ENCODE peak calls at places on chromosome 3, in five cellular contexts. One of them, this sample, is unnamed.

GRCh38 chr3:127629462-127630403 is 748 bp downstream of the PODXL2 start:
- DNase-seq in right atrium auricular region: no peak
- DNase-seq in brain microvascular endothelial cell: no peak
- DNase-seq in OCI-LY7: peak; percentile 80
- DNase-seq in GM12864: peak; percentile 36
- DNase-seq in this sample: no peak

GRCh38 chr3:125107384-125107783 is 51.6 kb upstream of the HEG1 start:
- DNase-seq in right atrium auricular region: no peak
- DNase-seq in brain microvascular endothelial cell: no peak
- DNase-seq in OCI-LY7: no peak
- DNase-seq in GM12864: no peak
- DNase-seq in this sample: no peak

GRCh38 chr3:89145995-89146394 is 38.6 kb downstream of the EPHA3 start:
- DNase-seq in right atrium auricular region: no peak
- DNase-seq in brain microvascular endothelial cell: peak; percentile 97
- DNase-seq in OCI-LY7: no peak
- DNase-seq in GM12864: no peak
- DNase-seq in this sample: no peak

GRCh38 chr3:8490079-8490552 is 11.5 kb upstream of the LMCD1 start:
- DNase-seq in right atrium auricular region: no peak
- DNase-seq in brain microvascular endothelial cell: peak; percentile 94
- DNase-seq in OCI-LY7: no peak
- DNase-seq in GM12864: no peak
- DNase-seq in this sample: no peak

GRCh38 chr3:177860236-177860635 is 663.0 kb upstream of the TBL1XR1 start:
- DNase-seq in right atrium auricular region: no peak
- DNase-seq in brain microvascular endothelial cell: no peak
- DNase-seq in OCI-LY7: no peak
- DNase-seq in GM12864: no peak
- DNase-seq in this sample: no peak

GRCh38 chr3:177350051-177350565 is 152.8 kb upstream of the TBL1XR1 start:
- DNase-seq in right atrium auricular region: no peak
- DNase-seq in brain microvascular endothelial cell: no peak
- DNase-seq in OCI-LY7: no peak
- DNase-seq in GM12864: no peak
- DNase-seq in this sample: no peak

GRCh38 chr3:197501496-197501878 is 54.3 kb downstream of the BDH1 start:
- DNase-seq in right atrium auricular region: no peak
- DNase-seq in brain microvascular endothelial cell: no peak
- DNase-seq in OCI-LY7: peak; percentile 49
- DNase-seq in GM12864: peak; percentile 30
- DNase-seq in this sample: no peak

GRCh38 chr3:172080503-172080902 is 41.1 kb downstream of the FNDC3B start:
- DNase-seq in right atrium auricular region: no peak
- DNase-seq in brain microvascular endothelial cell: no peak
- DNase-seq in OCI-LY7: no peak
- DNase-seq in GM12864: no peak
- DNase-seq in this sample: no peak

GRCh38 chr3:50525987-50526386 is 22.6 kb upstream of the CACNA2D2 start:
- DNase-seq in right atrium auricular region: no peak
- DNase-seq in brain microvascular endothelial cell: peak; percentile 32
- DNase-seq in OCI-LY7: peak; percentile 34
- DNase-seq in GM12864: no peak
- DNase-seq in this sample: peak; percentile 72

GRCh38 chr3:61894988-61895935 is 333.9 kb downstream of the PTPRG start:
- DNase-seq in right atrium auricular region: peak; percentile 81
- DNase-seq in brain microvascular endothelial cell: peak; percentile 86
- DNase-seq in OCI-LY7: peak; percentile 59
- DNase-seq in GM12864: peak; percentile 85
- DNase-seq in this sample: peak; percentile 73

GRCh38 chr3:127207727-127208482 is 15.0 kb downstream of the PRR23E start:
- DNase-seq in right atrium auricular region: peak; percentile 51
- DNase-seq in brain microvascular endothelial cell: no peak
- DNase-seq in OCI-LY7: no peak
- DNase-seq in GM12864: no peak
- DNase-seq in this sample: peak; percentile 11

GRCh38 chr3:19229086-19229485 is 80.8 kb downstream of the KCNH8 start:
- DNase-seq in right atrium auricular region: no peak
- DNase-seq in brain microvascular endothelial cell: no peak
- DNase-seq in OCI-LY7: peak; percentile 16
- DNase-seq in GM12864: no peak
- DNase-seq in this sample: no peak

GRCh38 chr3:16917256-16917935 is 32.6 kb downstream of the PLCL2 start:
- DNase-seq in right atrium auricular region: no peak
- DNase-seq in brain microvascular endothelial cell: peak; percentile 52
- DNase-seq in OCI-LY7: no peak
- DNase-seq in GM12864: no peak
- DNase-seq in this sample: no peak

GRCh38 chr3:128236667-128237066 is 83.4 kb downstream of the EEFSEC start:
- DNase-seq in right atrium auricular region: no peak
- DNase-seq in brain microvascular endothelial cell: no peak
- DNase-seq in OCI-LY7: no peak
- DNase-seq in GM12864: no peak
- DNase-seq in this sample: no peak

GRCh38 chr3:156483426-156483825 is 71.5 kb downstream of the SSR3 start:
- DNase-seq in right atrium auricular region: no peak
- DNase-seq in brain microvascular endothelial cell: peak; percentile 76
- DNase-seq in OCI-LY7: peak; percentile 42
- DNase-seq in GM12864: peak; percentile 82
- DNase-seq in this sample: peak; percentile 33

GRCh38 chr3:122691195-122691594 is 10.6 kb downstream of the PARP14 start:
- DNase-seq in right atrium auricular region: no peak
- DNase-seq in brain microvascular endothelial cell: peak; percentile 76
- DNase-seq in OCI-LY7: no peak
- DNase-seq in GM12864: no peak
- DNase-seq in this sample: peak; percentile 28

GRCh38 chr3:192914873-192915272 is 2.8 kb downstream of the MB21D2 start:
- DNase-seq in right atrium auricular region: no peak
- DNase-seq in brain microvascular endothelial cell: no peak
- DNase-seq in OCI-LY7: no peak
- DNase-seq in GM12864: no peak
- DNase-seq in this sample: no peak

GRCh38 chr3:192916455-192917257 is 1.0 kb downstream of the MB21D2 start:
- DNase-seq in right atrium auricular region: peak; percentile 87
- DNase-seq in brain microvascular endothelial cell: peak; percentile 51
- DNase-seq in OCI-LY7: no peak
- DNase-seq in GM12864: no peak
- DNase-seq in this sample: peak; percentile 52

GRCh38 chr3:192913540-192913939 is 4.1 kb downstream of the MB21D2 start:
- DNase-seq in right atrium auricular region: no peak
- DNase-seq in brain microvascular endothelial cell: no peak
- DNase-seq in OCI-LY7: no peak
- DNase-seq in GM12864: no peak
- DNase-seq in this sample: no peak

GRCh38 chr3:192915724-192916123 is 1.9 kb downstream of the MB21D2 start:
- DNase-seq in right atrium auricular region: no peak
- DNase-seq in brain microvascular endothelial cell: no peak
- DNase-seq in OCI-LY7: no peak
- DNase-seq in GM12864: no peak
- DNase-seq in this sample: no peak

DNA sequence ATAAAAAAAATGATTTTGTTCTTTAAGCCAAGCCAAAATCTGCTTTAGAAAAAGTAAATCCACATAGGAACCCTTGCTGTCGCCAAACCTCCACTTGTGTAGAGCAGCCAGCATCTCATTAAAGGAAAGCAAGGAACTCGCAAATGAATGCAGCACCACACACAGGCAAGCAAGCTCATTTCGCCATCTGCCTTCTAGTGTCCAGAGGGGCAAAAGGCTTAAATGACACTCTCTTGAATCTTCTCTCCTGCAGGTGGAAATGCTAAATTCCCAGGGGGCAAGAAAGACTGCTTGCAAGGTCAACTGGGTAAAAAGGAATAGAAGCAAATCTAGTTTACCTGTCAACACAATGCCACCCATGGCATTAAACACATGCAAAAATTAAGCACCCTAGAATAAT is 2.4 kb downstream of the MB21D2 start:
- DNase-seq in right atrium auricular region: no peak
- DNase-seq in brain microvascular endothelial cell: peak; percentile 53
- DNase-seq in OCI-LY7: peak; percentile 3
- DNase-seq in GM12864: no peak
- DNase-seq in this sample: peak; percentile 35
- TF ChIP-seq CTCF in right atrium auricular region: no peak
- TF ChIP-seq CTCF in brain microvascular endothelial cell: peak; percentile 53
- TF ChIP-seq CTCF in OCI-LY7: no peak
- TF ChIP-seq CTCF in GM12864: peak; percentile 46
- TF ChIP-seq CTCF in this sample: peak; percentile 65

GRCh38 chr3:65024148-65024547 is 336.3 kb upstream of the ADAMTS9 start:
- DNase-seq in right atrium auricular region: no peak
- DNase-seq in brain microvascular endothelial cell: no peak
- DNase-seq in OCI-LY7: no peak
- DNase-seq in GM12864: no peak
- DNase-seq in this sample: no peak
- TF ChIP-seq CTCF in right atrium auricular region: no peak
- TF ChIP-seq CTCF in brain microvascular endothelial cell: peak; percentile 13
- TF ChIP-seq CTCF in OCI-LY7: no peak
- TF ChIP-seq CTCF in GM12864: no peak
- TF ChIP-seq CTCF in this sample: no peak

DNA sequence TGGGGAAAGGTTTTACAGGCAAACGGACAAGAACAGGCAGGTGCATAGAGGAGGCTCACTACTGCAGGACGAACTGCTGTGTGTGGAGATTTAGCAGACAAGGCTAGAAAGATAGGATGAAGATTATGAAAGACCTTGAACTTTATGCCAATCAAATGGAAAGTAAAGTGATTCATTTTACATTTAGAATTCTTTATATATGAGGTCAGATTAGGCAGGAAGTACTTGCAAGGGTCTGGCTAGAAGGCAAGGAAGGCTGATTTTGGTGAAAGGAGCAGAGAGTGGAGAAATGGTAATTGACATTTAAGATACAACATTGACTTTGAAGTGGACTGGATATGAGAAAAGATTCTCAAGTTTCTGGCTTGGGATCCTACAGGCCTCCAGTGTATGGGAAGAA is 33.6 kb downstream of the PLSCR4 start:
- DNase-seq in right atrium auricular region: no peak
- DNase-seq in brain microvascular endothelial cell: no peak
- DNase-seq in OCI-LY7: no peak
- DNase-seq in GM12864: no peak
- DNase-seq in this sample: no peak
- TF ChIP-seq CTCF in right atrium auricular region: no peak
- TF ChIP-seq CTCF in brain microvascular endothelial cell: no peak
- TF ChIP-seq CTCF in OCI-LY7: no peak
- TF ChIP-seq CTCF in GM12864: no peak
- TF ChIP-seq CTCF in this sample: no peak

DNA sequence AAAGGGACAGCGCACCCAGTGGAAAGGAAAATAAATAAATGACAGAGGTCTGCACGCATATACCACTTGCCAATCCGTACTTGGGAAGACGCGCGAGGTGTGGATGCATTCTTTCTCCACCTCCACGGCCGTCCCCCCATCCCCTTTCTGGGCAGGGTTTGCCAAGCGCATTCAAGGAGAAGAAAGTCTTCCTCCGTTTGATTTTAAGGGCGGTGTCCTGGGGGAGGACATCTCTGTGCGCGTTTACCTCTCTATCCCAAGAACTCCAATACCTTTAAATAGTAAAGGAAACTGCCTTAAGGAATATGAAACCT is 576 bp upstream of the MB21D2 start:
- DNase-seq in right atrium auricular region: no peak
- DNase-seq in brain microvascular endothelial cell: no peak
- DNase-seq in OCI-LY7: no peak
- DNase-seq in GM12864: no peak
- DNase-seq in this sample: no peak
- TF ChIP-seq CTCF in right atrium auricular region: no peak
- TF ChIP-seq CTCF in brain microvascular endothelial cell: no peak
- TF ChIP-seq CTCF in OCI-LY7: no peak
- TF ChIP-seq CTCF in GM12864: no peak
- TF ChIP-seq CTCF in this sample: no peak

This sample was measured in GM10248.